ENCODE peak calls at places on chromosomes 6 and 20, in six cellular contexts. O is astrocyte, G is brain microvascular endothelial cell, Y is RWPE2, C is PC-9, S is tibial artery. Q is an unnamed sample.

GRCh38 chr20:5349448-5349847 is 32.7 kb upstream of the PROKR2 start:
- DNase-seq in S (no peak), Y (no peak), O (no peak), C (no peak), G (peak; percentile 20), Q (no peak)

GRCh38 chr6:221531-222349 is 70.5 kb upstream of the DUSP22 start:
- DNase-seq in S (no peak), G (no peak), O (peak; percentile 62), C (no peak), Y (no peak), Q (no peak)

GRCh38 chr20:24972341-24972740 is 20.2 kb downstream of the APMAP start:
- DNase-seq in G (no peak), Y (no peak), S (no peak), C (no peak), O (no peak), Q (peak; percentile 10)

GRCh38 chr6:5809471-5809870 is 197.3 kb downstream of the NRN1 start:
- DNase-seq in O (no peak), Y (no peak), C (no peak), G (no peak), S (no peak), Q (no peak)

GRCh38 chr20:10478205-10478604 is 43.1 kb downstream of the SLX4IP start:
- DNase-seq in G (no peak), Y (no peak), S (no peak), C (no peak), O (no peak), Q (no peak)

GRCh38 chr20:48295966-48296421 is 510.7 kb upstream of the SULF2 start:
- DNase-seq in S (no peak), O (peak; percentile 76), C (peak; percentile 33), Y (no peak), G (peak; percentile 62), Q (no peak)

GRCh38 chr20:53621482-53622246 is 28.0 kb upstream of the ZNF217 start:
- DNase-seq in O (peak; percentile 95), Y (peak; percentile 98), S (peak; percentile 59), C (peak; percentile 82), G (no peak), Q (no peak)

GRCh38 chr6:47126647-47127339 is 84.7 kb upstream of the ADGRF1 start:
- DNase-seq in G (peak; percentile 43), O (no peak), S (no peak), Y (no peak), C (peak; percentile 51), Q (no peak)

GRCh38 chr6:55617272-55617671 is 38.3 kb upstream of the HMGCLL1 start:
- DNase-seq in O (peak; percentile 14), G (peak; percentile 42), Y (no peak), S (no peak), C (peak; percentile 16), Q (no peak)

GRCh38 chr6:140036176-140036575 is 661.7 kb upstream of the CITED2 start:
- DNase-seq in C (no peak), Y (no peak), S (no peak), O (no peak), G (no peak), Q (no peak)

GRCh38 chr6:14765753-14766152 is 480.1 kb upstream of the JARID2 start:
- DNase-seq in Y (no peak), C (no peak), G (no peak), S (no peak), O (no peak), Q (no peak)

GRCh38 chr20:63980317-63980805 is 571 bp upstream of the PRPF6 start:
- DNase-seq in G (no peak), S (no peak), C (no peak), Y (peak; percentile 87), O (no peak), Q (no peak)

GRCh38 chr6:114108119-114109002 is 137.4 kb upstream of the HDAC2 start:
- DNase-seq in G (peak; percentile 78), S (peak; percentile 69), C (peak; percentile 66), Y (peak; percentile 71), O (peak; percentile 42), Q (peak; percentile 65)

GRCh38 chr20:20712004-20712473 is 405 bp downstream of the RALGAPA2 start:
- DNase-seq in G (no peak), S (no peak), Y (no peak), C (peak; percentile 13), O (no peak), Q (no peak)

GRCh38 chr20:34798871-34799270 is 26.6 kb downstream of the NCOA6 start:
- DNase-seq in G (no peak), C (no peak), O (no peak), Y (no peak), S (no peak), Q (no peak)

GRCh38 chr20:5491463-5491862 is 174.7 kb upstream of the PROKR2 start:
- DNase-seq in G (no peak), O (no peak), C (no peak), S (no peak), Y (no peak), Q (no peak)

GRCh38 chr6:156508126-156508525 is 269.1 kb upstream of the ARID1B start:
- DNase-seq in C (no peak), S (no peak), G (no peak), Y (no peak), O (no peak), Q (no peak)

GRCh38 chr6:42021847-42022754 is 28.2 kb upstream of the TAF8 start:
- DNase-seq in S (no peak), Y (no peak), G (no peak), C (no peak), O (no peak), Q (no peak)

GRCh38 chr20:39756828-39757227 is 794.7 kb downstream of the DHX35 start:
- DNase-seq in O (no peak), Y (no peak), G (no peak), C (no peak), S (no peak), Q (no peak)

GRCh38 chr6:155128971-155129370 is 133.9 kb downstream of the TIAM2 start:
- DNase-seq in Y (no peak), S (no peak), G (no peak), C (no peak), O (no peak), Q (no peak)

GRCh38 chr20:50366270-50367103 is 143.7 kb upstream of the PTPN1 start:
- DNase-seq in S (peak; percentile 60), G (peak; percentile 40), O (peak; percentile 48), Y (peak; percentile 93), C (peak; percentile 71), Q (peak; percentile 81)

GRCh38 chr6:44431118-44431725 is 43.7 kb downstream of the CDC5L start:
- DNase-seq in S (no peak), Y (no peak), G (peak; percentile 65), O (peak; percentile 37), C (peak; percentile 28), Q (no peak)

GRCh38 chr6:138477913-138478539 is 21.3 kb downstream of the NHSL1 start:
- DNase-seq in O (no peak), Y (no peak), S (no peak), C (no peak), G (no peak), Q (no peak)

GRCh38 chr20:63628246-63628975 is 1.5 kb upstream of the GMEB2 start:
- DNase-seq in S (no peak), Y (peak; percentile 90), C (peak; percentile 83), G (peak; percentile 52), O (peak; percentile 38), Q (peak; percentile 65)

GRCh38 chr6:33213166-33213988 is 5.1 kb downstream of the RING1 start:
- DNase-seq in Y (peak; percentile 56), S (no peak), C (no peak), G (no peak), O (no peak), Q (no peak)

GRCh38 chr6:83126223-83126622 is 58.8 kb downstream of the DOP1A start:
- DNase-seq in O (no peak), Y (no peak), G (no peak), C (no peak), S (no peak), Q (no peak)
- H3K36me3 ChIP-seq in O (peaks cover 30% of the 10 kb centered on the region), Y (peaks cover 69% of the 10 kb centered on the region), G (peaks cover 10% of the 10 kb centered on the region), C (no peaks in the 10 kb centered on the region), S (peaks cover 89% of the 10 kb centered on the region), Q (peaks cover 91% of the 10 kb centered on the region)

GRCh38 chr6:142112451-142113061 is 20.2 kb upstream of the GJE1 start:
- DNase-seq in C (peak; percentile 60), O (peak; percentile 53), G (peak; percentile 76), S (peak; percentile 57), Y (peak; percentile 46), Q (peak; percentile 67)
- TF ChIP-seq CTCF in C (peak; percentile 89), O (peak; percentile 81), G (peak; percentile 73), S (peak; percentile 62), Y (peak; percentile 89), Q (peak; percentile 68)

DNA sequence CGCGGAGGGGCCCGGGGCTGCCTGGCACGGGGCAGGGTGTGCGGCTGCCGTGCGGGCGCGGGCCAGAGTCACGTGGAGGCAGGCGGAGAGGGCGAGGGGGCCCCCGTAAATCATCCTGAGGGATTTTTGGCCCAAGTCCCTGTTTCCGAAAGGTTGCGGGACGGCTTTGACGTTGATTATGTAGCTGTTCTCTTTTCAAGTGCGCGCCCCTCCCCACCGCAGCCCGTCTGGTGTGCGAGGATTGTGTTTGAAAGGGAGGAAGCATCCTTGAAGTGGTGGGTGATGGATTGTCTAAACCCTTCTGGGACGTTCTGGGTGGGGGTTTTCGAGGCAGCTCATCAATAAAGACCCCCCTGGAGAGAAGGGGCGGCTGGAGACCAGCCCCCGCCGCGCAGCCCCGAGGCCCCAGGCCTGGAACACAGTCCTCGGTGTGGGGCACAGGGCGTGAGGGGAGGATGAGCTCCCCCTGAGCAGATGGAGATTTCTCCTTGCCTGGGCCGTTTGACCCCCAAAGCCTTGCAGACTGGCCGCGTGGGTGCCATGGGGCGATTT is 7.0 kb upstream of the FOXF2 start:
- DNase-seq in Y (no peak), G (no peak), S (no peak), O (no peak), C (no peak), Q (no peak)
- H3K4me3 ChIP-seq in Y (no peak overlapping the region), G (no peak overlapping the region), S (peak overlapping the region; percentile 39), O (no peak overlapping the region), C (no peak overlapping the region), Q (peak overlapping the region; percentile 49)

GRCh38 chr6:118489990-118490389 is 58.1 kb upstream of the PLN start:
- DNase-seq in Y (no peak), S (no peak), C (no peak), O (no peak), G (no peak), Q (no peak)

GRCh38 chr6:118488631-118489030 is 59.5 kb upstream of the PLN start:
- DNase-seq in C (no peak), Y (no peak), S (no peak), O (no peak), G (no peak), Q (no peak)

DNA sequence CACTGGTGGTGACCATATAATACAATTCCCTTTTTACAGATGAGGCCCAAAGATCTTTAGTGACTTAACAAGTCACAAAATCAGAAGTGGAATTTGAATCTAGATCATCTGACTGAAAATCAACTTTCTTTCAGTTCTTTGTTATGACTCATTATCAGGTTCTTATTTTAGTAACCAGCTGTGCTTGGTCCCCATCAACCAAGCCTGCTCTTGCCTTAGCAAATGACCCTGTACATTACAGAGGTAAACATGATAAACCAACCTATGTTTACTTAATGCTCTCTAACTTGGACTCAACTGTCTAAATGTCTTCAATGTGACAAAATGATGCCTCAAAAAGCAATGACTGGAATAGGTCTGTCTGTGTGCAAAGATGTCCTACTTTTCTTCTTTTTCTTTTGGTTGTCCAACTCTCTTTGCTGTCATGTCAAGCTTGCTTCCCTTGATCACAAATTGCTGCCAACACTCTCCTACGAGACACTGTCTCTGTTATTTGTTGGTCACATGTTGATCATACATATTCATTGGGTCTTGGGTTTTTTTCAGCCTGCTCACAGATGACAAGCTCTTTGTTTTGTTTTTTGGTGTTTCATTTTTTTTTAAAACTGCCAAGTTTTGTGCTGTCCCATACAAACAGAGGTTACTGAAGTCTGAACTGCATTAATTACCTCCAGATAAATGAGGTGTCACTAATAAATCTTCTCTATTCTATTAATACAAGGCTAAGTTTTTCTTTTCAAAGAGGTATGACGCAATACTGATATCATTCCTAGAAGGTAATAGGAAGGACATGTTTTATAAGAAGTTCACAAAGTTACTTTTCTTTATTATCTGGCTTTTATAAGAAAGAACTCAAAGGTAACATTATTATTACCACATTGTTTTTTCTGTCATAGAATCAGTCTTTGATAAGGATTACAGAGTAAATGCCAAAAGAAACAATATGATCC is 62.2 kb upstream of the PLN start:
- DNase-seq in S (no peak), Y (no peak), G (no peak), C (no peak), O (no peak), Q (no peak)
- H3K36me3 ChIP-seq in S (peaks cover 11% of the 10 kb centered on the region), Y (peaks cover 3% of the 10 kb centered on the region), G (peaks cover 4% of the 10 kb centered on the region), C (no peaks in the 10 kb centered on the region), O (peaks cover 3% of the 10 kb centered on the region), Q (peaks cover 16% of the 10 kb centered on the region)

Q was measured in lower lobe of right lung.